ENCODE peak calls at places on chromosomes 7 and 10, in five cellular contexts. E, N, Z, J and V are unnamed samples.

GRCh38 chr10:89535185-89536012 is at the start of gene SLC16A12:
- DNase-seq in E (no peak), N (no peak), Z (peak), J (peak), V (peak)

GRCh38 chr10:1746796-1747195 is 9.5 kb upstream of the ADARB2 start:
- DNase-seq in E (no peak), N (no peak), Z (no peak), J (no peak), V (no peak)

GRCh38 chr7:4709187-4709586 is 27.1 kb downstream of the FOXK1 start:
- DNase-seq in E (no peak), N (no peak), Z (no peak), J (peak), V (no peak)

GRCh38 chr10:13654118-13654830 is 67.5 kb downstream of the PRPF18 start:
- DNase-seq in E (no peak), N (no peak), Z (no peak), J (no peak), V (no peak)

GRCh38 chr7:94700926-94701554 is 45.1 kb upstream of the SGCE start:
- DNase-seq in E (no peak), N (no peak), Z (no peak), J (no peak), V (no peak)

GRCh38 chr10:33813871-33814270 is 479.4 kb upstream of the NRP1 start:
- DNase-seq in E (no peak), N (no peak), Z (no peak), J (no peak), V (no peak)

GRCh38 chr7:25894902-25895791 is 256.9 kb upstream of the NFE2L3 start:
- DNase-seq in E (no peak), N (no peak), Z (peak), J (peak), V (no peak)

GRCh38 chr7:95246935-95247370 is 77.4 kb downstream of the PON1 start:
- DNase-seq in E (peak), N (peak), Z (peak), J (peak), V (peak)

GRCh38 chr10:100744136-100744979 is 1.0 kb upstream of the PAX2 start:
- DNase-seq in E (peak), N (no peak), Z (no peak), J (peak), V (no peak)

GRCh38 chr10:24721254-24722106 is 2.2 kb downstream of the ARHGAP21 start:
- DNase-seq in E (no peak), N (no peak), Z (peak), J (peak), V (no peak)

GRCh38 chr10:21969326-21970287 is 33.9 kb downstream of the DNAJC1 start:
- DNase-seq in E (no peak), N (no peak), Z (no peak), J (no peak), V (no peak)

GRCh38 chr7:4136036-4136435 is 546.1 kb upstream of the FOXK1 start:
- DNase-seq in E (no peak), N (no peak), Z (no peak), J (peak), V (no peak)

GRCh38 chr10:68138526-68138925 is 29.2 kb downstream of the MYPN start:
- DNase-seq in E (no peak), N (no peak), Z (no peak), J (no peak), V (no peak)

GRCh38 chr7:2523941-2524807 is 4.6 kb downstream of the LFNG start:
- DNase-seq in E (peak), N (peak), Z (peak), J (peak), V (peak)

GRCh38 chr7:157279973-157280841 is 56.6 kb upstream of the DNAJB6 start:
- DNase-seq in E (no peak), N (no peak), Z (no peak), J (peak), V (no peak)

GRCh38 chr7:14332155-14332554 is 342.7 kb upstream of the ETV1 start:
- DNase-seq in E (no peak), N (no peak), Z (no peak), J (peak), V (no peak)

GRCh38 chr10:98425511-98426352 is 10.8 kb upstream of the PYROXD2 start:
- DNase-seq in E (peak), N (peak), Z (peak), J (peak), V (peak)

GRCh38 chr7:139958599-139959380 is 104.0 kb downstream of the PARP12 start:
- DNase-seq in E (no peak), N (no peak), Z (no peak), J (no peak), V (no peak)

GRCh38 chr7:142927949-142928348 is 5.6 kb downstream of the TRPV5 start:
- DNase-seq in E (no peak), N (no peak), Z (no peak), J (no peak), V (no peak)

GRCh38 chr10:88733215-88733614 is 26.6 kb upstream of the LIPN start:
- DNase-seq in E (no peak), N (no peak), Z (no peak), J (no peak), V (no peak)

GRCh38 chr10:6204341-6205191 is 1.8 kb downstream of the PFKFB3 start:
- DNase-seq in E (no peak), N (peak), Z (peak), J (no peak), V (no peak)

GRCh38 chr7:12588259-12588904 is 17.9 kb downstream of the SCIN start:
- DNase-seq in E (no peak), N (no peak), Z (no peak), J (no peak), V (no peak)

GRCh38 chr10:47402681-47403301 is 18.7 kb upstream of the ZNF488 start:
- DNase-seq in E (no peak), N (peak), Z (peak), J (peak), V (no peak)

GRCh38 chr10:124595143-124595883 is 133.7 kb downstream of the LHPP start:
- DNase-seq in E (no peak), N (no peak), Z (no peak), J (no peak), V (no peak)

GRCh38 chr7:2807846-2808772 is 36.0 kb downstream of the GNA12 start:
- DNase-seq in E (no peak), N (no peak), Z (no peak), J (peak), V (no peak)

GRCh38 chr10:110446954-110447608 is 50.6 kb upstream of the DUSP5 start:
- DNase-seq in E (no peak), N (peak), Z (no peak), J (no peak), V (no peak)

GRCh38 chr7:157751951-157752673 is 415.3 kb downstream of the DNAJB6 start:
- DNase-seq in E (no peak), N (no peak), Z (no peak), J (no peak), V (no peak)

GRCh38 chr10:77756319-77757232 is 119.0 kb upstream of the KCNMA1 start:
- DNase-seq in E (peak), N (peak), Z (peak), J (peak), V (peak)

GRCh38 chr10:103053659-103054581 is 135.8 kb downstream of the CNNM2 start:
- DNase-seq in E (no peak), N (no peak), Z (no peak), J (peak), V (peak)

GRCh38 chr7:108604685-108605077 is 35.0 kb downstream of the DNAJB9 start:
- DNase-seq in E (no peak), N (no peak), Z (no peak), J (no peak), V (no peak)

GRCh38 chr10:101967713-101968112 is 88.3 kb downstream of the ARMH3 start:
- DNase-seq in E (no peak), N (no peak), Z (no peak), J (no peak), V (no peak)

GRCh38 chr10:123140983-123141390 is 5.2 kb downstream of the HMX3 start:
- DNase-seq in E (no peak), N (no peak), Z (no peak), J (no peak), V (no peak)